ENCODE peak calls at places on chromosome 5, in five cellular contexts. N is ovary, T is AG04450, D is GM23248, V is lower lobe of right lung. B is an unnamed sample.

GRCh38 chr5:33034777-33035176 is 323.7 kb downstream of the NPR3 start:
- DNase-seq in D (no peak), V (no peak), T (no peak), N (no peak), B (no peak)

GRCh38 chr5:132238901-132239500 is 11.3 kb upstream of the P4HA2 start:
- DNase-seq in N (no peak), D (no peak), T (no peak), V (no peak), B (peak)

GRCh38 chr5:167065784-167066183 is 1225.7 kb upstream of the WWC1 start:
- DNase-seq in D (no peak), T (no peak), N (no peak), V (no peak), B (no peak)

GRCh38 chr5:148542812-148543211 is 111.5 kb downstream of the HTR4 start:
- DNase-seq in T (no peak), D (peak), V (no peak), N (no peak), B (no peak)

GRCh38 chr5:132053483-132053882 is 7.0 kb upstream of the IL3 start:
- DNase-seq in V (no peak), D (no peak), N (no peak), T (no peak), B (peak)

GRCh38 chr5:114101153-114101552 is 260.7 kb upstream of the KCNN2 start:
- DNase-seq in V (no peak), D (peak), N (no peak), T (peak), B (no peak)

GRCh38 chr5:93433422-93433821 is 147.6 kb downstream of the NR2F1-AS1 start:
- DNase-seq in N (no peak), V (no peak), T (peak), D (peak), B (no peak)

GRCh38 chr5:73997936-73998335 is 371.9 kb downstream of the ARHGEF28 start:
- DNase-seq in N (no peak), D (peak), V (no peak), T (no peak), B (no peak)

GRCh38 chr5:155727512-155728145 is 599.3 kb upstream of the SGCD start:
- DNase-seq in V (peak), D (peak), N (no peak), T (no peak), B (no peak)

GRCh38 chr5:2465383-2465782 is 286.1 kb downstream of the IRX2 start:
- DNase-seq in V (no peak), D (no peak), N (no peak), T (no peak), B (no peak)

GRCh38 chr5:151682240-151682639 is 4.5 kb downstream of the SPARC start:
- DNase-seq in N (no peak), V (no peak), T (no peak), D (peak), B (no peak)
- H3K4me3 ChIP-seq in N (no peak), V (peak), T (peak), D (peak), B (no peak)

DNA sequence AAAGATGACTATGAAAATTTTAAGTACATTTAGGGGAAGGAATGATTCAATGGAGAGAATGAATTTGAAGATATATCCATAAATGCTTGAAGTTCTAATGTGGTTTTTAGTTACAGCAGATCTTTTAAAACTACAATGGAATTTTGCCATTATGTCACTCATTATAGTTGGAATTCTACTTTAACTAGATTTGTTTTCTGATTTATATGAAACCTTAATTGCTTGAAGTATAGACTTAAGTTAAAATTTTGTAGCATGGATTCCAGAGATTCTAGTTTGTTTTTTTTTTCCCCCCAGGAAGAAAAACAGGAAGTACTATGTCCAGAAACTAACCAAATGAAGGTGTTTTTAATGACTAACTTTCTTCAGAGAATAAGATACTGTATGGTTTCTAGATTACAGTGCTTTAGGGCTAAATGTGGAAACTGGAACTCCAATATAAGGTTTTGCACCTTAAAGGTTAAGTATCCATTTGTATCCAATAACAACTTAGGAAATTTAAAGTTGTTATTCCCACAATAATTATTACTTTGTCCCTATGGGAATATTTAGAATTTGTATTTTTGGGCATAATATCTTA is 70.3 kb downstream of the ZSWIM6 start:
- DNase-seq in D (no peak), T (no peak), V (no peak), N (no peak), B (no peak)
- H3K4me3 ChIP-seq in D (no peak), T (no peak), V (no peak), N (no peak), B (no peak)

GRCh38 chr5:143601357-143601756 is 197.9 kb upstream of the NR3C1 start:
- DNase-seq in N (no peak), D (no peak), T (no peak), V (no peak), B (no peak)

GRCh38 chr5:143610946-143611345 is 201.0 kb upstream of the HMHB1 start:
- DNase-seq in V (no peak), N (no peak), D (no peak), T (no peak), B (no peak)

GRCh38 chr5:143605403-143606005 is 202.0 kb upstream of the NR3C1 start:
- DNase-seq in V (no peak), D (no peak), N (no peak), T (no peak), B (no peak)

GRCh38 chr5:143601917-143602333 is 198.4 kb upstream of the NR3C1 start:
- DNase-seq in D (no peak), N (no peak), V (no peak), T (no peak), B (no peak)

GRCh38 chr5:143606043-143606752 is 202.7 kb upstream of the NR3C1 start:
- DNase-seq in T (no peak), D (peak), V (no peak), N (no peak), B (no peak)
- H3K4me3 ChIP-seq in T (no peak), D (no peak), V (no peak), N (no peak), B (no peak)

DNA sequence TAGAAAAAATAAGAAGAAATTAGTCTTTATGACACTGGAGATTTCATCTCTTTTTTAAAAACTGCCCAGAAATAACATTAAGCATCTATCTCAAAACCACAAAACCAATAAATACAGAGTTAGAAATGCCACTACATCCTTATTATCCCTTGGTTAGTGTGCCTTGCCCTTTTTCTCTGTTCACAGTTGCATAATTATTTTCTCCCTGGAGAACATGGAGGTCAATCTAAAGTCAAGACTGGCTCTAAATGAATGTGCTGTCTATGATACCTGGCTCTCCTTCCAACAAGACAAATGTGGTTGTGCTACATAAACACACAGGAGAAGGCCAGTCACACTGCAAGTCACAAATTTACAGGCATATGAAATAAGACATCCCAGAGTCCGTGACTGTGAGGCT is 2.8 kb downstream of the FBN2 start:
- DNase-seq in N (no peak), D (no peak), V (no peak), T (no peak), B (no peak)
- H3K4me3 ChIP-seq in N (no peak), D (no peak), V (no peak), T (no peak), B (no peak)

DNA sequence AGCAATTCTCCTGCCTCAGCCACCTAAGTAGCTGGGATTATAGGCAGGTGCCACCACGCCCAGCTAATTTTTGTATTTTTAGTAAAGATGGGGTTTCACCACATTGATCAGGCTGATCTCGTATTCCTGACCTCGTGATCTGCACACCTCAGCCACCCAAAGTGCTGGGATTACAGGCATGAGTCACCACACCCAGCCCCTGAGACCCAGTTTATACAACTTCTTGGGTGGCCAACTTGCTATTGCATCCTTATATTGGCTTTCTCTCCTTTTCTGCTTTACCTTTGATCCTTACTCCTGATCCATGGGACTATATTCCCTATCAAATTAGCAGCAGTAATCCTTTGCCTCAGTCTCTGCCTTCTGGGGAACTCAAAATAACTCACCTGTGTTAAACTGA is 659.1 kb downstream of the PRELID2 start:
- DNase-seq in D (no peak), V (no peak), T (no peak), N (no peak), B (no peak)
- H3K4me3 ChIP-seq in D (no peak), V (no peak), T (no peak), N (no peak), B (no peak)

GRCh38 chr5:119270955-119271757 is 84.7 kb upstream of the TNFAIP8 start:
- DNase-seq in T (no peak), D (no peak), V (no peak), N (no peak), B (no peak)

GRCh38 chr5:119269061-119269579 is 86.7 kb upstream of the TNFAIP8 start:
- DNase-seq in D (peak), V (peak), T (no peak), N (no peak), B (peak)

GRCh38 chr5:119268387-119269060 is 87.3 kb upstream of the TNFAIP8 start:
- DNase-seq in T (peak), N (peak), V (peak), D (peak), B (peak)

GRCh38 chr5:119271758-119272730 is 83.8 kb upstream of the TNFAIP8 start:
- DNase-seq in T (no peak), D (peak), N (no peak), V (no peak), B (no peak)

DNA sequence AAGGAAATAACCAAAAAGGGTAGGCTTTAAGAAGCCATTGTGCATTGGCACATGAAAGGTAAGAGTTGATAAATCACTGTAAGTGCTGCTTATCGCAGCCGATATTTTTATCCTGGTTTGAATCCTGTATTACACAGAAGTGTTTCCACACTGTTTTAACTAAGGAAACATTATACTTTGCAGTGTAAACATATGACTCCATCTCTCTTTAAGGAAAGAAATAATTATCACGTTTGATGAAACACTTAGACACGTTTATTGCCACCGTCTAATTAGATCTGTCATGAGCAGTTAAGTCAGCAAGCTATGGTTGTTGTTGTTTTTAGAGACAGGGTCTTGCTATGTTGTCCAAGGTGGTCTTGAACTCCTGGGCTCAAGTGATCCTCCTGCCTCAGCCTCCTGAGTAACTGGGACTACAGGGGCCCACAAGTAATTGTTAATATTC is 85.7 kb upstream of the TNFAIP8 start:
- DNase-seq in D (no peak), N (no peak), T (no peak), V (no peak), B (no peak)
- H3K4me3 ChIP-seq in D (no peak), N (no peak), T (no peak), V (peak), B (no peak)

GRCh38 chr5:160462167-160462566 is 40.5 kb downstream of the PTTG1 start:
- DNase-seq in D (no peak), V (no peak), T (no peak), N (no peak), B (no peak)
- H3K4me3 ChIP-seq in D (no peak), V (no peak), T (no peak), N (no peak), B (no peak)

GRCh38 chr5:157671592-157672330 is 428 bp downstream of the C5orf52 start:
- DNase-seq in T (no peak), N (no peak), V (no peak), D (no peak), B (no peak)
- H3K4me3 ChIP-seq in T (peak), N (peak), V (peak), D (peak), B (peak)

GRCh38 chr5:157271740-157272271 is 5.9 kb downstream of the CYFIP2 start:
- DNase-seq in N (no peak), D (no peak), T (no peak), V (peak), B (no peak)
- H3K4me3 ChIP-seq in N (no peak), D (no peak), T (no peak), V (no peak), B (no peak)

DNA sequence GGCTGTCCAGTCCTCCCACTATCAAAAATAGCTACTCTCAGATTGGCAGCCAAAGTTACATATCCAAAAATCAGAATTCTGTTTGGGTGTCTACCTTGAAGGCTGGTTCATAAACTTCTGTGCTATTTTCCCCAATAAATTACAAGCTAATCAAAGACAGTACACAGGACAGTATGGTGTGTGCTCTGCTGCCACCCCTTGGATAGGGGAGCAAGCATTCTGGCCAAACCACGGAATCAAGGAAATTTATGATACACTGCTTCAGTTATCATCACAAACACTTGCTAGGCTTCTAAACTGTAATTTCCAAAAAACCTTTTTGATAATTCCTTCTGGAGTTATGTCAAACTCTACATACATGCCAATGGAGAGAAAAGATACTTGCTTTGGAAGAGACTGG is 15.9 kb downstream of the ETF1 start:
- DNase-seq in D (no peak), V (no peak), N (no peak), T (no peak), B (no peak)
- H3K4me3 ChIP-seq in D (no peak), V (no peak), N (no peak), T (no peak), B (no peak)